ENCODE peak calls at places on chromosome 14, in four cellular contexts. V is Panc1, I is HCT116, C is sigmoid colon. M is an unnamed sample. For H3K36me3, the result is how much of the 10 kb centered on the place peaks cover.

GRCh38 chr14:57982802-57983201 is 116.9 kb upstream of the SLC35F4 start:
- DNase-seq in V (no peak), I (no peak), C (no peak), M (no peak)

GRCh38 chr14:80485764-80486163 is 274.5 kb upstream of the DIO2 start:
- DNase-seq in V (no peak), I (no peak), C (no peak), M (no peak)

GRCh38 chr14:51507556-51508511 is 143.9 kb upstream of the FRMD6 start:
- DNase-seq in V (no peak), I (no peak), C (peak), M (no peak)

GRCh38 chr14:67359319-67359774 is 257 bp downstream of the ATP6V1D start:
- DNase-seq in V (no peak), I (no peak), C (peak), M (no peak)

GRCh38 chr14:60183724-60184596 is 18.8 kb upstream of the DHRS7 start:
- DNase-seq in V (no peak), I (peak), C (no peak), M (no peak)

GRCh38 chr14:103707329-103708263 is 7.7 kb downstream of the XRCC3 start:
- DNase-seq in V (no peak), I (no peak), C (no peak), M (no peak)

GRCh38 chr14:31320216-31320615 is 100.1 kb downstream of the HEATR5A start:
- DNase-seq in V (no peak), I (no peak), C (no peak), M (no peak)

GRCh38 chr14:106802413-106803364 is 1276.3 kb downstream of the TMEM121 start:
- DNase-seq in V (no peak), I (no peak), C (no peak), M (no peak)

GRCh38 chr14:54374117-54374884 is 22.5 kb upstream of the CDKN3 start:
- DNase-seq in V (no peak), I (no peak), C (no peak), M (no peak)

GRCh38 chr14:21275261-21275858 is 4.5 kb upstream of the RPGRIP1 start:
- DNase-seq in V (no peak), I (no peak), C (no peak), M (no peak)

GRCh38 chr14:49853572-49854375 is 1.2 kb upstream of the NEMF start:
- DNase-seq in V (no peak), I (peak), C (peak), M (peak)

GRCh38 chr14:97414718-97415098 is 617.5 kb downstream of the VRK1 start:
- DNase-seq in V (no peak), I (no peak), C (no peak), M (no peak)

GRCh38 chr14:98695809-98696208 is 576.2 kb downstream of the BCL11B start:
- DNase-seq in V (no peak), I (no peak), C (no peak), M (peak)

GRCh38 chr14:98698341-98698740 is 573.7 kb downstream of the BCL11B start:
- DNase-seq in V (no peak), I (no peak), C (no peak), M (peak)

GRCh38 chr14:98692832-98693231 is 579.2 kb downstream of the BCL11B start:
- DNase-seq in V (no peak), I (no peak), C (no peak), M (peak)

GRCh38 chr14:98689936-98690335 is 582.1 kb downstream of the BCL11B start:
- DNase-seq in V (no peak), I (no peak), C (no peak), M (peak)

GRCh38 chr14:98694541-98694940 is 577.5 kb downstream of the BCL11B start:
- DNase-seq in V (no peak), I (no peak), C (no peak), M (no peak)
- TF ChIP-seq CTCF in V (no peak), I (no peak), C (no peak), M (no peak)

GRCh38 chr14:73717998-73718741 is 4.0 kb upstream of the PNMA1 start:
- DNase-seq in V (no peak), I (no peak), C (peak), M (no peak)
- H3K36me3 ChIP-seq in V (under half), I (under half), C (under half), M (half or more)

GRCh38 chr14:70708717-70709570 is 67.2 kb downstream of the TTC9 start:
- DNase-seq in V (no peak), I (no peak), C (no peak), M (no peak)

GRCh38 chr14:70707138-70708038 is 65.7 kb downstream of the TTC9 start:
- DNase-seq in V (no peak), I (peak), C (no peak), M (no peak)

GRCh38 chr14:70706177-70706576 is 64.5 kb downstream of the TTC9 start:
- DNase-seq in V (no peak), I (no peak), C (no peak), M (no peak)

GRCh38 chr14:70713096-70713875 is 71.6 kb downstream of the TTC9 start:
- DNase-seq in V (no peak), I (no peak), C (no peak), M (no peak)

GRCh38 chr14:70709726-70710382 is 68.1 kb downstream of the TTC9 start:
- DNase-seq in V (no peak), I (no peak), C (no peak), M (no peak)
- TF ChIP-seq POLR2AphosphoS5 in V (no peak), I (no peak), C (no peak), M (no peak)

GRCh38 chr14:64676410-64677008 is 27.7 kb upstream of the PLEKHG3 start:
- DNase-seq in V (no peak), I (no peak), C (no peak), M (no peak)

GRCh38 chr14:64673748-64674147 is 30.5 kb upstream of the PLEKHG3 start:
- DNase-seq in V (no peak), I (no peak), C (no peak), M (no peak)

GRCh38 chr14:64675246-64675645 is 29.0 kb upstream of the PLEKHG3 start:
- DNase-seq in V (no peak), I (no peak), C (no peak), M (no peak)

GRCh38 chr14:64673329-64673728 is 30.9 kb upstream of the PLEKHG3 start:
- DNase-seq in V (no peak), I (no peak), C (no peak), M (no peak)

DNA sequence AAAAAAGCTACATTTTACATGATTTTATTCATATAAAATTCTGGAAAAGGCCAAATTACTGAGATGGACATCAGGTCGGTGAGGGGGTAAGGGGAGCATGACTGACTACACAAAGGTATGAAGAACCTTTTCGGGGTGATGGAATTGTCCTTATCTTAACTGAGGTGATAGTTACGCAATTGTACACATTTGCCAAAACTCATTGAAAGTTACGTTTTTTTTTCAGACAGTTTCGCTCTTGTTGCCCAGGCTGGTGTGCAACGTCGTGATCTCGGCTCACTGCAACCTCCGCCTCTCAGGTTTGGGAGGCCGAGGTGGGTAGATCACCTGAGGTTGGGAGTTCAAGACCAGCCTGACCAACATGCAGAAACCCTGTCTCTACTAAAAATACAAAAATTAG is 29.4 kb upstream of the PLEKHG3 start:
- DNase-seq in V (no peak), I (no peak), C (no peak), M (no peak)
- TF ChIP-seq CTCF in V (no peak), I (no peak), C (no peak), M (no peak)

DNA sequence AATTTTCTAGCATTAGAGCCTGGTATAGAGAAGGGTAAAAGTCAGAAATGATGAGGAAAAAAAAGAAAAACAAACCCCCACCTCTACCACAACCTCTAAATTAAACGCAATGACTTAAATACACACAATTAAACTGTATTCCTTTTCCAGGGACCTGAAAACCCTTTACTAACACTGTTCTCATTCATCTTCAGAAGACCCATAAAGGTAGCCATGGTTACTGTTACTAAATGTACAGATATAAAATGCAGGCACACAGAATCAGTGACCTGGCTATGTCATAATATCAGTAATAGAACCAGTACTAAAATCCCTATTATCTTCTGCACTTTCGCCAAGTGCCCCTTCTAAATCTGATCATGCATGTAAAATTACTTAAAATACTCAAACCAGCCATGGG is 1.4 kb downstream of the ACIN1 start:
- DNase-seq in V (no peak), I (no peak), C (no peak), M (no peak)
- H3K36me3 ChIP-seq in V (under half), I (under half), C (under half), M (half or more)

DNA sequence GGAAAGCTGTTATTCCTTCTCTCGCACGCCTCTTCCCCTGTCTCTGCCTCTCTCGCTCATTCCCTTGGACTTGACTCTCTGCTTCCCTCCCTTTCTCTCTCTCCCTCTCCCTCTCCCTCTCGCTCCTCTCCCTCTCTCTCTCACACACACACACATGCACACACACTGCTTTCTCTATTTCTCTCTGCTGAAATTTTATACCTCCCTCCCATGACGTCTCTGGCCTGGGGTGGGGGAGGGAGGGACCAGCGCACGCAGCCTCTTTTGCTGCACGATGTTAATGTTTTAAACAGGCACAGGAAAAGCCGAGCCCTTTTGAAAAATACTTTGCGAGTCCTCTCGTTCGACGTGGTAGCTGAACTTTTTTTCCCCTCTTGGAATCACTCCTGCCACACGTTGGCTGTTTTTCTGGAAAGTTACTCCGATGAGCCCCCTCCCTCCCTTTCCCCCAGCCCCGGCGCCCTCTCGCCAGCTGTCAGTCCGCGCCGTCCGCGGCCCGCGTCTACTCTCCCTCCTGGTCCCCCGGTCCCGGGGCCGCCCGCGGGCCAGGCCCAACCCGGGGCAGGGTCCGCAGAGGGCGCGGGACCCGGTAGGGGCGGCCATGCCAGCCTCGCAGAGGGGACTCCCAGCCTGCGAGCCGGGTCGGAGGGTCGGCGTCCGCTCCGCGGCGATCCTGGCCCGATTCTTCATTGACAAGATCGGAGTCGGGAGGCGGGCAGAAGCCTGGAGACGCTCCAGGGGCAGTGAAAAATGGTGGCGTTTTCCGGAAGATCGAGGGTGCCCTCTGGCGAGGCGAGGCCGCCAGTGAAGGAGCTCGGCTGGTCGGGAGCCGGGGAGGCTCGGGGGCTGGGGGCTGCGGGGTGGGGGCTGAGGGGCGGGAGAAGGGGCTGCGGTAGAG is at the start of gene TGFB3:
- DNase-seq in V (no peak), I (peak), C (peak), M (peak)
- TF ChIP-seq POLR2AphosphoS5 in V (no peak), I (no peak), C (peak), M (peak)

GRCh38 chr14:105281354-105282097 is 19.3 kb downstream of the BRF1 start:
- DNase-seq in V (no peak), I (no peak), C (no peak), M (no peak)
- TF ChIP-seq CTCF in V (peak), I (no peak), C (no peak), M (peak)

GRCh38 chr14:95452176-95452889 is 64.1 kb downstream of the SYNE3 start:
- DNase-seq in V (no peak), I (no peak), C (no peak), M (no peak)
- H3K36me3 ChIP-seq in V (under half), I (under half), C (under half), M (half or more)

M was measured in esophagus muscularis mucosa.